ENCODE peak calls at places on chromosomes 2 and 18, in nine cellular contexts. X is myocyte; P is stimulated activated naive B cell treated with anti-CD40 and anti-IgM and Interleukin-4, amounts not matched to agents 10 μg/mL and 1 μg/mL and 100 μg/mL, for 72 hours; O is stimulated activated CD8-positive, alpha-beta memory T cell treated with anti-CD3 and anti-CD28 coated beads, Interleukin-15, amount 100 ng/mL, for 24 hours; L is activated CD4-positive, alpha-beta T cell treated with anti-CD3 and anti-CD28 coated beads, Interleukin-2, amount 10 ng/mL, durations not matched to agents 7 days and 5 days; N is AG04449; I is activated T-helper 9 cell treated with anti-CD3 and anti-CD28 coated beads, Interleukin-2, amount 50 U/mL, for 16 hours; R is neural progenitor cell; J is cardiac muscle cell. A is an unnamed sample.

GRCh38 chr2:118801154-118801553 is 46.3 kb downstream of the EN1 start:
- DNase-seq in X (no peak), P (no peak), O (no peak), L (no peak), N (no peak), I (no peak), R (no peak), J (no peak), A (no peak)

GRCh38 chr2:232333361-232334135 is 45.0 kb upstream of the ALPP start:
- DNase-seq in X (no peak), P (no peak), O (no peak), L (peak), N (no peak), I (no peak), R (peak), J (no peak), A (peak)

GRCh38 chr18:31680836-31681568 is 3.4 kb downstream of the B4GALT6 start:
- DNase-seq in X (no peak), P (no peak), O (no peak), L (no peak), N (no peak), I (no peak), R (no peak), J (no peak), A (no peak)

GRCh38 chr18:67425724-67426123 is 90.8 kb downstream of the DSEL start:
- DNase-seq in X (peak), P (no peak), O (no peak), L (no peak), N (peak), I (no peak), R (no peak), J (no peak), A (peak)

GRCh38 chr2:8306530-8307351 is 375.1 kb upstream of the ID2 start:
- DNase-seq in X (no peak), P (no peak), O (no peak), L (no peak), N (peak), I (no peak), R (no peak), J (no peak), A (peak)

GRCh38 chr2:143730155-143730949 is 601.1 kb downstream of the ARHGAP15 start:
- DNase-seq in X (no peak), P (peak), O (no peak), L (peak), N (no peak), I (no peak), R (no peak), J (no peak), A (peak)

GRCh38 chr2:105873721-105874120 is 129.0 kb downstream of the NCK2 start:
- DNase-seq in X (peak), P (peak), O (peak), L (no peak), N (no peak), I (peak), R (peak), J (no peak), A (peak)

GRCh38 chr2:197279997-197280756 is 30.4 kb downstream of the ANKRD44 start:
- DNase-seq in X (no peak), P (no peak), O (no peak), L (no peak), N (no peak), I (no peak), R (peak), J (no peak), A (peak)

GRCh38 chr2:114543106-114543806 is 100.8 kb downstream of the DPP10 start:
- DNase-seq in X (no peak), P (no peak), O (no peak), L (no peak), N (no peak), I (no peak), R (peak), J (peak), A (no peak)

GRCh38 chr2:59899692-59900091 is 653.8 kb downstream of the BCL11A start:
- DNase-seq in X (no peak), P (no peak), O (no peak), L (no peak), N (no peak), I (no peak), R (peak), J (no peak), A (no peak)

GRCh38 chr18:14928396-14928795 is 180.4 kb downstream of the ANKRD30B start:
- DNase-seq in X (no peak), P (no peak), O (no peak), L (no peak), N (no peak), I (no peak), R (no peak), J (no peak), A (no peak)

GRCh38 chr18:26510337-26510736 is 38.0 kb downstream of the KCTD1 start:
- DNase-seq in X (no peak), P (no peak), O (no peak), L (no peak), N (no peak), I (no peak), R (no peak), J (no peak), A (peak)

GRCh38 chr2:109457811-109458210 is 156.0 kb downstream of the SEPTIN10 start:
- DNase-seq in X (peak), P (no peak), O (no peak), L (no peak), N (no peak), I (no peak), R (no peak), J (no peak), A (no peak)

GRCh38 chr2:33505966-33506365 is 29.5 kb downstream of the RASGRP3 start:
- DNase-seq in X (no peak), P (no peak), O (no peak), L (no peak), N (no peak), I (no peak), R (no peak), J (no peak), A (no peak)

GRCh38 chr2:100786297-100786658 is 33.7 kb upstream of the NPAS2 start:
- DNase-seq in X (peak), P (no peak), O (no peak), L (no peak), N (peak), I (no peak), R (no peak), J (no peak), A (peak)

GRCh38 chr2:160742679-160743078 is 249.1 kb upstream of the RBMS1 start:
- DNase-seq in X (no peak), P (no peak), O (no peak), L (no peak), N (no peak), I (no peak), R (no peak), J (no peak), A (no peak)